ENCODE peak calls at places on chromosome 3, in seven cellular contexts. R is uterus, H is prostate gland, K is body of pancreas, U is transverse colon, Q is heart left ventricle, C is left ventricle myocardium inferior. E is an unnamed sample.

GRCh38 chr3:72312339-72312738 is 527.4 kb upstream of the PROK2 start:
- DNase-seq in R (no peak), H (no peak), K (no peak), U (no peak), Q (no peak), C (no peak), E (no peak)

GRCh38 chr3:156445117-156445968 is 109.6 kb downstream of the SSR3 start:
- DNase-seq in R (no peak), H (no peak), K (no peak), U (no peak), Q (no peak), C (no peak), E (no peak)

GRCh38 chr3:160020057-160020711 is 31.5 kb downstream of the IL12A start:
- DNase-seq in R (no peak), H (no peak), K (no peak), U (no peak), Q (no peak), C (no peak), E (no peak)

GRCh38 chr3:101183151-101183550 is 137.2 kb downstream of the IMPG2 start:
- DNase-seq in R (no peak), H (no peak), K (no peak), U (no peak), Q (no peak), C (no peak), E (no peak)

GRCh38 chr3:126508539-126508938 is 9.0 kb downstream of the UROC1 start:
- DNase-seq in R (no peak), H (no peak), K (no peak), U (no peak), Q (no peak), C (no peak), E (no peak)

GRCh38 chr3:71195492-71195891 is 388.0 kb downstream of the FOXP1 start:
- DNase-seq in R (no peak), H (no peak), K (no peak), U (no peak), Q (no peak), C (no peak), E (peak; percentile 33)

GRCh38 chr3:62226601-62227339 is 146.6 kb downstream of the FEZF2 start:
- DNase-seq in R (no peak), H (no peak), K (no peak), U (no peak), Q (no peak), C (no peak), E (no peak)

GRCh38 chr3:124413989-124414598 is 316.2 kb upstream of the UMPS start:
- DNase-seq in R (no peak), H (no peak), K (peak; percentile 81), U (peak; percentile 33), Q (no peak), C (no peak), E (no peak)

GRCh38 chr3:38992117-38992779 is 59.5 kb downstream of the SCN11A start:
- DNase-seq in R (no peak), H (no peak), K (no peak), U (no peak), Q (no peak), C (no peak), E (no peak)

GRCh38 chr3:14804835-14805780 is 13.7 kb upstream of the FGD5 start:
- DNase-seq in R (no peak), H (no peak), K (no peak), U (no peak), Q (no peak), C (no peak), E (no peak)

GRCh38 chr3:59017617-59017984 is 32.2 kb downstream of the CFAP20DC start:
- DNase-seq in R (no peak), H (no peak), K (peak; percentile 63), U (no peak), Q (no peak), C (no peak), E (no peak)

GRCh38 chr3:184029456-184029950 is 2.0 kb upstream of the HTR3D start:
- DNase-seq in R (no peak), H (no peak), K (no peak), U (no peak), Q (no peak), C (no peak), E (no peak)

GRCh38 chr3:14791343-14791945 is 27.3 kb upstream of the FGD5 start:
- DNase-seq in R (peak; percentile 64), H (peak; percentile 67), K (peak; percentile 56), U (peak; percentile 74), Q (peak; percentile 73), C (peak; percentile 64), E (no peak)

GRCh38 chr3:93973160-93974126 is at the start of gene PROS1:
- DNase-seq in R (peak; percentile 84), H (peak; percentile 65), K (peak; percentile 69), U (peak; percentile 83), Q (peak; percentile 89), C (peak; percentile 85), E (peak; percentile 23)

GRCh38 chr3:20773320-20773984 is 587.4 kb upstream of the SGO1 start:
- DNase-seq in R (no peak), H (no peak), K (no peak), U (no peak), Q (no peak), C (no peak), E (no peak)

GRCh38 chr3:87082806-87083440 is 92.0 kb upstream of the VGLL3 start:
- DNase-seq in R (no peak), H (peak; percentile 50), K (peak; percentile 17), U (no peak), Q (no peak), C (no peak), E (peak; percentile 38)

GRCh38 chr3:168618827-168619226 is 523.1 kb upstream of the GOLIM4 start:
- DNase-seq in R (no peak), H (no peak), K (no peak), U (no peak), Q (no peak), C (no peak), E (no peak)

GRCh38 chr3:18847583-18848197 is 300.6 kb upstream of the KCNH8 start:
- DNase-seq in R (no peak), H (no peak), K (no peak), U (no peak), Q (no peak), C (no peak), E (no peak)

GRCh38 chr3:98962189-98962930 is 60.9 kb upstream of the DCBLD2 start:
- DNase-seq in R (no peak), H (no peak), K (no peak), U (no peak), Q (no peak), C (no peak), E (no peak)
- H3K4me3 ChIP-seq in R (no peak overlapping the region), H (no peak overlapping the region), K (no peak overlapping the region), U (no peak overlapping the region), Q (no peak overlapping the region), C (no peak overlapping the region), E (no peak overlapping the region)

GRCh38 chr3:9399746-9400145 is 2.3 kb downstream of the SETD5 start:
- DNase-seq in R (peak; percentile 75), H (peak; percentile 72), K (peak; percentile 85), U (peak; percentile 72), Q (peak; percentile 82), C (peak; percentile 82), E (peak; percentile 84)
- TF ChIP-seq CTCF in R (no peak), H (no peak), K (no peak), U (no peak), Q (no peak), C (peak; percentile 22), E (no peak)

DNA sequence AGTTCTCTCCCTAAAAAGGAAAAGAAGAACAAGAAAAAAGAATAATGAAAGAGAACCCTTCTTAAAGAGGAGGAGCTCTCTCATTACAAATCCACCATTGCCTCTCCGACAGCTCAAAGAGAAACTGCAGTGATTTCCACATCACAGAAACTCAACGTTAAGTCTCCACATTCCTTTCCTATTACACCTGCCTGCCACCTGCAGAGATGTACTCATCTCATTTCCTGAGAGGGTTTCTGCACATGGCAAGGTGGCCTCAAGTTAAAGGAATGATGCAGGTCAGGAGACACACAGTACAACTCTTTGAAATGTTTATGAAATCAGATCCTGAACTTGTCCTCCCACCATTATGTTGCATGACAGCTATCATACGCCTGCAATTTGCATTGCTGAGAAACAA is 458.3 kb upstream of the ADAMTS9 start:
- DNase-seq in R (no peak), H (no peak), K (peak; percentile 50), U (no peak), Q (no peak), C (no peak), E (no peak)
- H3K4me3 ChIP-seq in R (no peak overlapping the region), H (no peak overlapping the region), K (no peak overlapping the region), U (no peak overlapping the region), Q (no peak overlapping the region), C (no peak overlapping the region), E (no peak overlapping the region)

GRCh38 chr3:134625885-134626741 is 24.7 kb downstream of the KY start:
- DNase-seq in R (no peak), H (no peak), K (no peak), U (no peak), Q (no peak), C (no peak), E (no peak)

GRCh38 chr3:134627831-134628230 is 23.0 kb downstream of the KY start:
- DNase-seq in R (no peak), H (no peak), K (no peak), U (no peak), Q (no peak), C (no peak), E (no peak)

GRCh38 chr3:134628884-134629283 is 21.9 kb downstream of the KY start:
- DNase-seq in R (no peak), H (no peak), K (no peak), U (no peak), Q (no peak), C (no peak), E (no peak)

GRCh38 chr3:134625462-134625861 is 25.4 kb downstream of the KY start:
- DNase-seq in R (no peak), H (no peak), K (no peak), U (no peak), Q (no peak), C (no peak), E (no peak)

DNA sequence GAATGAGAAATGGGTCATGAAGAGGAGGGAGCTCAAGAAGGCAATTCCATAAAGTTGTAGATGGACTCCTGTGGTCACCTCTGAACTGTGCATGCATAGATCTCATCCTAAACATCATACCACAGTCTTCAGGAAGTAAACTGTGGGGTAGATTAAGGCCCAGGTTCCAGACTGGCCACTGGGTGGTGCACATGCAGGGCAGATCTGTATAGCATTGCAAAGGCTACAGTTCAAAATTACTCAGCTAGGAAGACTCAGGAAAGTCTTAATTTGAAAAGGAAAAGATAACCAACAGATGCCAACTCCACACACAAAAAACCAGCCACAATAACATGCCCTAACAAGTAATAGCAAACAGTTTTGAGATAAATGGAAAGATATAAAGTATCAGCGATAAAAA is 20.3 kb downstream of the KY start:
- DNase-seq in R (no peak), H (no peak), K (no peak), U (no peak), Q (no peak), C (no peak), E (no peak)
- TF ChIP-seq CTCF in R (no peak), H (no peak), K (no peak), U (no peak), Q (no peak), C (no peak), E (peak; percentile 64)

GRCh38 chr3:7322957-7323679 is 462.2 kb downstream of the GRM7 start:
- DNase-seq in R (no peak), H (no peak), K (no peak), U (no peak), Q (no peak), C (no peak), E (no peak)
- H3K4me3 ChIP-seq in R (no peak overlapping the region), H (no peak overlapping the region), K (no peak overlapping the region), U (no peak overlapping the region), Q (no peak overlapping the region), C (no peak overlapping the region), E (no peak overlapping the region)

E was measured in AG09309.